ENCODE peak calls at places on chromosomes 11 and 22, in eight cellular contexts. One of them, this sample, is unnamed.

GRCh38 chr11:134535029-134536025 is 123.3 kb upstream of the B3GAT1 start:
- DNase-seq in transverse colon: no peak
- DNase-seq in body of pancreas: no peak
- DNase-seq in CD8-positive, alpha-beta T cell: no peak
- DNase-seq in psoas muscle: peak; percentile 36
- DNase-seq in PC-3: no peak
- DNase-seq in aorta: peak; percentile 61
- DNase-seq in MM.1S: no peak
- DNase-seq in this sample: no peak

GRCh38 chr11:17152306-17152705 is 55.5 kb downstream of the PIK3C2A start:
- DNase-seq in CD8-positive, alpha-beta T cell: no peak
- DNase-seq in transverse colon: no peak
- DNase-seq in aorta: no peak
- DNase-seq in psoas muscle: no peak
- DNase-seq in PC-3: no peak
- DNase-seq in MM.1S: no peak
- DNase-seq in body of pancreas: no peak
- DNase-seq in this sample: no peak

GRCh38 chr22:20530368-20531153 is 23.2 kb downstream of the MED15 start:
- DNase-seq in CD8-positive, alpha-beta T cell: no peak
- DNase-seq in transverse colon: peak; percentile 56
- DNase-seq in MM.1S: no peak
- DNase-seq in body of pancreas: no peak
- DNase-seq in aorta: no peak
- DNase-seq in psoas muscle: peak; percentile 71
- DNase-seq in PC-3: peak; percentile 85
- DNase-seq in this sample: peak; percentile 83

GRCh38 chr22:17916226-17916889 is 108.0 kb downstream of the MICAL3 start:
- DNase-seq in body of pancreas: no peak
- DNase-seq in aorta: no peak
- DNase-seq in CD8-positive, alpha-beta T cell: no peak
- DNase-seq in PC-3: no peak
- DNase-seq in MM.1S: no peak
- DNase-seq in psoas muscle: no peak
- DNase-seq in transverse colon: no peak
- DNase-seq in this sample: no peak

GRCh38 chr11:78069465-78069864 is 5.8 kb downstream of the THRSP start:
- DNase-seq in MM.1S: no peak
- DNase-seq in PC-3: no peak
- DNase-seq in aorta: no peak
- DNase-seq in transverse colon: no peak
- DNase-seq in psoas muscle: no peak
- DNase-seq in body of pancreas: peak; percentile 19
- DNase-seq in CD8-positive, alpha-beta T cell: no peak
- DNase-seq in this sample: no peak

GRCh38 chr11:6603287-6604080 is at the start of the genes ILK and RRP8:
- DNase-seq in CD8-positive, alpha-beta T cell: peak; percentile 87
- DNase-seq in aorta: peak; percentile 97
- DNase-seq in transverse colon: peak; percentile 94
- DNase-seq in MM.1S: peak; percentile 92
- DNase-seq in psoas muscle: peak; percentile 96
- DNase-seq in body of pancreas: peak; percentile 95
- DNase-seq in PC-3: peak; percentile 89
- DNase-seq in this sample: peak; percentile 86

GRCh38 chr11:66725646-66726045 is 3.4 kb downstream of the SPTBN2 start:
- DNase-seq in psoas muscle: no peak
- DNase-seq in MM.1S: no peak
- DNase-seq in transverse colon: no peak
- DNase-seq in PC-3: no peak
- DNase-seq in CD8-positive, alpha-beta T cell: no peak
- DNase-seq in body of pancreas: no peak
- DNase-seq in aorta: no peak
- DNase-seq in this sample: peak; percentile 9

GRCh38 chr22:35330258-35330861 is 30.7 kb downstream of the TOM1 start:
- DNase-seq in CD8-positive, alpha-beta T cell: peak; percentile 47
- DNase-seq in psoas muscle: peak; percentile 92
- DNase-seq in transverse colon: peak; percentile 80
- DNase-seq in aorta: peak; percentile 65
- DNase-seq in PC-3: peak; percentile 16
- DNase-seq in body of pancreas: peak; percentile 60
- DNase-seq in MM.1S: no peak
- DNase-seq in this sample: peak; percentile 86

GRCh38 chr11:11510939-11511338 is 110.9 kb downstream of the GALNT18 start:
- DNase-seq in PC-3: no peak
- DNase-seq in aorta: no peak
- DNase-seq in transverse colon: peak; percentile 37
- DNase-seq in MM.1S: no peak
- DNase-seq in CD8-positive, alpha-beta T cell: no peak
- DNase-seq in psoas muscle: peak; percentile 75
- DNase-seq in body of pancreas: peak; percentile 13
- DNase-seq in this sample: peak; percentile 17

GRCh38 chr11:82049199-82049598 is 684.5 kb downstream of the FAM181B start:
- DNase-seq in transverse colon: no peak
- DNase-seq in MM.1S: no peak
- DNase-seq in psoas muscle: no peak
- DNase-seq in CD8-positive, alpha-beta T cell: no peak
- DNase-seq in PC-3: no peak
- DNase-seq in aorta: no peak
- DNase-seq in body of pancreas: no peak
- DNase-seq in this sample: no peak

GRCh38 chr11:132784441-132784840 is 747.9 kb downstream of the OPCML start:
- DNase-seq in PC-3: peak; percentile 4
- DNase-seq in psoas muscle: no peak
- DNase-seq in body of pancreas: no peak
- DNase-seq in transverse colon: no peak
- DNase-seq in MM.1S: no peak
- DNase-seq in aorta: no peak
- DNase-seq in CD8-positive, alpha-beta T cell: no peak
- DNase-seq in this sample: peak; percentile 67

GRCh38 chr11:110857885-110858555 is 145.8 kb upstream of the ARHGAP20 start:
- DNase-seq in CD8-positive, alpha-beta T cell: no peak
- DNase-seq in MM.1S: no peak
- DNase-seq in PC-3: peak; percentile 24
- DNase-seq in psoas muscle: no peak
- DNase-seq in body of pancreas: no peak
- DNase-seq in aorta: no peak
- DNase-seq in transverse colon: peak; percentile 39
- DNase-seq in this sample: peak; percentile 61

GRCh38 chr11:76694664-76695063 is 24.1 kb upstream of the LRRC32 start:
- DNase-seq in PC-3: peak; percentile 50
- DNase-seq in CD8-positive, alpha-beta T cell: no peak
- DNase-seq in psoas muscle: no peak
- DNase-seq in body of pancreas: no peak
- DNase-seq in aorta: no peak
- DNase-seq in transverse colon: no peak
- DNase-seq in MM.1S: no peak
- DNase-seq in this sample: peak; percentile 90

GRCh38 chr11:59923813-59924212 is 14.4 kb upstream of the OOSP1 start:
- DNase-seq in MM.1S: no peak
- DNase-seq in transverse colon: no peak
- DNase-seq in body of pancreas: no peak
- DNase-seq in PC-3: no peak
- DNase-seq in psoas muscle: no peak
- DNase-seq in CD8-positive, alpha-beta T cell: no peak
- DNase-seq in aorta: no peak
- DNase-seq in this sample: no peak

GRCh38 chr11:69295995-69296889 is 2.3 kb downstream of the MYEOV start:
- DNase-seq in psoas muscle: peak; percentile 83
- DNase-seq in body of pancreas: peak; percentile 41
- DNase-seq in transverse colon: peak; percentile 50
- DNase-seq in MM.1S: peak; percentile 11
- DNase-seq in CD8-positive, alpha-beta T cell: no peak
- DNase-seq in PC-3: peak; percentile 53
- DNase-seq in aorta: no peak
- DNase-seq in this sample: peak; percentile 74

GRCh38 chr22:48227341-48228018 is 1465.0 kb downstream of the TBC1D22A start:
- DNase-seq in aorta: no peak
- DNase-seq in MM.1S: no peak
- DNase-seq in psoas muscle: no peak
- DNase-seq in PC-3: no peak
- DNase-seq in transverse colon: no peak
- DNase-seq in CD8-positive, alpha-beta T cell: no peak
- DNase-seq in body of pancreas: no peak
- DNase-seq in this sample: no peak

DNA sequence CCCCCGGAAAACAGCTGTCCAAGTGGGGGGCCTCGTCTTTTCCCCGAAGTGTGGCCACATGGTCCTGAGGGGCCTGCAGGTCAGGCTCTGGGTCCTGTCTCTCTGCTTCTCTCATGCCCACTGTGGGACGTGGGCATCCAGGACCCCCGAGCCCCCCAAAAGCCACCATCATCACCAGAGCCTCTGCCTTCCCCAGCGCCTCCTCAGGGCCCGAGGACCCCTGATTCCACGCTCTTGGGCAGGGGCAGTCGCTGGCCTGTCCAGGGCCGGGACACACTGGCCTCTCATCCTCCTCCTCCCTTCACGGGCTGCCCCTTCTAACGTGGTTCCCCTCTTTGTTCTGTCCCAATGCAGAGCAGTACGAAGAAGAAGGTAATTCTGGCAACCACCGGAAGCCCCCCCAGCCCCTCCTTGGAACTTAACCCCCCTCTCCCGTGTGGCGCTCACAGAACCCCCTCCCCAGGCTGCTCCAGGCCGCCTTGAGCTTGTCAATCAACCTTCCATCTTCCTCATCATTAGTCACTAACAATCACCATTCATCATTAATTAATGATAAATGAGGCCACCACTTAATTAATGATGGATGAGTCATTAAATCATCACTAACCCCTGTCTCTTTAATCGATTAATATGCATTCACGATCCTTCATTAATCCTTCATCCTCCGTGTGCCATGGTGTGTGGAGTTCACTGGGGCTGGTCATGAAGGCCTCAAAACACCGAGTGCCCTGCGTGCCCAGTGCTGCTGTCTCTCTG is 3.9 kb downstream of the TNNT3 start:
- DNase-seq in CD8-positive, alpha-beta T cell: no peak
- DNase-seq in transverse colon: no peak
- DNase-seq in MM.1S: no peak
- DNase-seq in body of pancreas: no peak
- DNase-seq in aorta: peak; percentile 63
- DNase-seq in PC-3: no peak
- DNase-seq in psoas muscle: peak; percentile 52
- DNase-seq in this sample: no peak
- H3K4me1 ChIP-seq in CD8-positive, alpha-beta T cell: peaks cover 5% of the 10 kb centered on the region
- H3K4me1 ChIP-seq in transverse colon: no peaks in the 10 kb centered on the region
- H3K4me1 ChIP-seq in MM.1S: no peaks in the 10 kb centered on the region
- H3K4me1 ChIP-seq in body of pancreas: no peaks in the 10 kb centered on the region
- H3K4me1 ChIP-seq in aorta: no peaks in the 10 kb centered on the region
- H3K4me1 ChIP-seq in PC-3: no peaks in the 10 kb centered on the region
- H3K4me1 ChIP-seq in psoas muscle: peaks cover 85% of the 10 kb centered on the region
- H3K4me1 ChIP-seq in this sample: no peaks in the 10 kb centered on the region

GRCh38 chr11:33177676-33178336 is 16.5 kb upstream of the CSTF3 start:
- DNase-seq in CD8-positive, alpha-beta T cell: no peak
- DNase-seq in aorta: no peak
- DNase-seq in transverse colon: no peak
- DNase-seq in PC-3: no peak
- DNase-seq in psoas muscle: no peak
- DNase-seq in MM.1S: no peak
- DNase-seq in body of pancreas: no peak
- DNase-seq in this sample: no peak

GRCh38 chr11:33179431-33179830 is 18.2 kb upstream of the CSTF3 start:
- DNase-seq in CD8-positive, alpha-beta T cell: no peak
- DNase-seq in PC-3: no peak
- DNase-seq in psoas muscle: no peak
- DNase-seq in transverse colon: no peak
- DNase-seq in MM.1S: no peak
- DNase-seq in aorta: no peak
- DNase-seq in body of pancreas: no peak
- DNase-seq in this sample: no peak

GRCh38 chr11:33185756-33186155 is 24.5 kb upstream of the CSTF3 start:
- DNase-seq in body of pancreas: no peak
- DNase-seq in transverse colon: no peak
- DNase-seq in PC-3: no peak
- DNase-seq in MM.1S: no peak
- DNase-seq in psoas muscle: no peak
- DNase-seq in aorta: no peak
- DNase-seq in CD8-positive, alpha-beta T cell: no peak
- DNase-seq in this sample: no peak

GRCh38 chr11:33178443-33179154 is 17.3 kb upstream of the CSTF3 start:
- DNase-seq in MM.1S: no peak
- DNase-seq in body of pancreas: no peak
- DNase-seq in CD8-positive, alpha-beta T cell: no peak
- DNase-seq in transverse colon: no peak
- DNase-seq in psoas muscle: no peak
- DNase-seq in PC-3: no peak
- DNase-seq in aorta: no peak
- DNase-seq in this sample: peak; percentile 75

GRCh38 chr11:33182246-33182878 is 21.1 kb upstream of the CSTF3 start:
- DNase-seq in PC-3: no peak
- DNase-seq in MM.1S: no peak
- DNase-seq in psoas muscle: no peak
- DNase-seq in aorta: no peak
- DNase-seq in body of pancreas: no peak
- DNase-seq in transverse colon: peak; percentile 34
- DNase-seq in CD8-positive, alpha-beta T cell: no peak
- DNase-seq in this sample: no peak
- H3K4me1 ChIP-seq in PC-3: no peaks in the 10 kb centered on the region
- H3K4me1 ChIP-seq in MM.1S: no peaks in the 10 kb centered on the region
- H3K4me1 ChIP-seq in psoas muscle: no peaks in the 10 kb centered on the region
- H3K4me1 ChIP-seq in aorta: no peaks in the 10 kb centered on the region
- H3K4me1 ChIP-seq in body of pancreas: peaks cover 6% of the 10 kb centered on the region
- H3K4me1 ChIP-seq in transverse colon: peaks cover 26% of the 10 kb centered on the region
- H3K4me1 ChIP-seq in CD8-positive, alpha-beta T cell: no peaks in the 10 kb centered on the region
- H3K4me1 ChIP-seq in this sample: peaks cover 9% of the 10 kb centered on the region

DNA sequence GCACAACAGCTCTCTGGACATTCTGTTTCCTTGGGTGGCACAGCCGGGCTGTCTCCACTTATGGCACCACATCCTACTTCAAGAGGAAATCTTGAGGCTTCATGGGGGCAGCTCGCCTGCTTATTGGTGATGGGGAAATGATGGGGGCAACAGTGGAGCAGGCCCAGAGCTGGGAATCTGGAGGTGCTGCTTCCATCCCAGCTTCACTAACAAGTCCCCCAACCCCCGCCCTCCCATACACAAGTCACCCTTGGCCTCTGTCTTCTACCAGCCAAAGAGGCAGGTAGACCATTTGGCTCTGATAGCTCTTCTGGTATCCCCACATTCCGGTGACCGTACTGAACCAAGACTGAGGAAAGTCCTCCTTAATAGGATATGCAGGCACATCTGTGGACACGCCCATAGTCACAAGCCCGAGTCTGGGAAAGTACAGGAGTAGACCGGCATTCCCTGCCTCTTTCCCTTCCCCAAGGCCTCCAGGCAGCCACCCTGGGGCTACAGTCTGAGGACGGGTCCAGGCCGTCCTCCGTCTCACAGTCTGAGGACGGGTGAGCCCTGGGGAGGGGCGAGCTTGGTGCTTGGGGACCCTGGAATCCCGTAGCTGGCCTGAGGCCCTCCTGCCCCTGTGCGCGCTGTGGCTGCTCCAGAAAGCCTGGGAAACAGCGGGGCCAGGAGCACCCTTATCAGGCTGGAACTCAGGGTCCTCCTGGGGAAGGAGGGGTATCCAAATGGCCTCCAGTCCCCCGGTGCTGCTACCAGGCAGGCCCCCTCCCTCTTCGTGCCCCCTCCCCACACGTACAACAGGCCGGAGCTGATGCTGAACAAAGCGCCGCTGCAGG is 145.6 kb downstream of the FEZ1 start:
- DNase-seq in body of pancreas: no peak
- DNase-seq in psoas muscle: peak; percentile 28
- DNase-seq in aorta: peak; percentile 51
- DNase-seq in CD8-positive, alpha-beta T cell: no peak
- DNase-seq in MM.1S: no peak
- DNase-seq in transverse colon: no peak
- DNase-seq in PC-3: no peak
- DNase-seq in this sample: no peak
- H3K4me1 ChIP-seq in body of pancreas: peaks cover 7% of the 10 kb centered on the region
- H3K4me1 ChIP-seq in psoas muscle: peaks cover 25% of the 10 kb centered on the region
- H3K4me1 ChIP-seq in aorta: no peaks in the 10 kb centered on the region
- H3K4me1 ChIP-seq in CD8-positive, alpha-beta T cell: no peaks in the 10 kb centered on the region
- H3K4me1 ChIP-seq in MM.1S: no peaks in the 10 kb centered on the region
- H3K4me1 ChIP-seq in transverse colon: peaks cover 6% of the 10 kb centered on the region
- H3K4me1 ChIP-seq in PC-3: no peaks in the 10 kb centered on the region
- H3K4me1 ChIP-seq in this sample: no peaks in the 10 kb centered on the region

GRCh38 chr22:23397008-23397617 is 183.0 kb downstream of the IGLL1 start:
- DNase-seq in transverse colon: no peak
- DNase-seq in body of pancreas: no peak
- DNase-seq in MM.1S: no peak
- DNase-seq in aorta: no peak
- DNase-seq in psoas muscle: peak; percentile 43
- DNase-seq in CD8-positive, alpha-beta T cell: no peak
- DNase-seq in PC-3: no peak
- DNase-seq in this sample: no peak
- H3K4me1 ChIP-seq in transverse colon: peaks cover 4% of the 10 kb centered on the region
- H3K4me1 ChIP-seq in body of pancreas: peaks cover 3% of the 10 kb centered on the region
- H3K4me1 ChIP-seq in MM.1S: peaks cover 3% of the 10 kb centered on the region
- H3K4me1 ChIP-seq in aorta: no peaks in the 10 kb centered on the region
- H3K4me1 ChIP-seq in psoas muscle: no peaks in the 10 kb centered on the region
- H3K4me1 ChIP-seq in CD8-positive, alpha-beta T cell: no peaks in the 10 kb centered on the region
- H3K4me1 ChIP-seq in PC-3: no peaks in the 10 kb centered on the region
- H3K4me1 ChIP-seq in this sample: peaks cover 4% of the 10 kb centered on the region

This sample was measured in IMR-90.